ENCODE peak calls at places on chromosomes 12 and 14, in five cellular contexts. N, P, L, K and J are unnamed samples.

GRCh38 chr12:113222730-113223531 is 1.7 kb downstream of the TPCN1 start:
- DNase-seq in N (no peak), P (peak), L (no peak), K (no peak), J (peak)

GRCh38 chr12:3200032-3200617 is 122.9 kb downstream of the TSPAN9 start:
- DNase-seq in N (no peak), P (peak), L (peak), K (no peak), J (peak)

GRCh38 chr12:89140141-89140540 is 212.2 kb downstream of the DUSP6 start:
- DNase-seq in N (no peak), P (no peak), L (no peak), K (no peak), J (no peak)

GRCh38 chr12:84888861-84889260 is 23.7 kb downstream of the SLC6A15 start:
- DNase-seq in N (no peak), P (no peak), L (no peak), K (no peak), J (no peak)

GRCh38 chr14:61145903-61146411 is 135.2 kb downstream of the TMEM30B start:
- DNase-seq in N (no peak), P (peak), L (peak), K (no peak), J (no peak)

GRCh38 chr14:59265808-59266207 is 77.3 kb downstream of the DAAM1 start:
- DNase-seq in N (no peak), P (no peak), L (no peak), K (no peak), J (no peak)

GRCh38 chr12:105705765-105706164 is 375.3 kb downstream of the C12orf75 start:
- DNase-seq in N (peak), P (peak), L (peak), K (no peak), J (peak)

GRCh38 chr12:7994731-7995205 is 37.7 kb upstream of the FOXJ2 start:
- DNase-seq in N (no peak), P (peak), L (peak), K (no peak), J (peak)

GRCh38 chr12:111408116-111408440 is 2.4 kb downstream of the SH2B3 start:
- DNase-seq in N (no peak), P (no peak), L (no peak), K (no peak), J (no peak)

GRCh38 chr14:94401083-94401482 is 12.7 kb upstream of the SERPINA1 start:
- DNase-seq in N (no peak), P (peak), L (no peak), K (no peak), J (no peak)

GRCh38 chr12:92363295-92364146 is 217.9 kb upstream of the BTG1 start:
- DNase-seq in N (no peak), P (peak), L (no peak), K (peak), J (peak)

GRCh38 chr14:101442451-101442850 is 118.8 kb upstream of the DIO3 start:
- DNase-seq in N (no peak), P (no peak), L (no peak), K (no peak), J (no peak)

GRCh38 chr12:72271401-72271740 is 799 bp upstream of the TRHDE start:
- DNase-seq in N (no peak), P (no peak), L (peak), K (peak), J (peak)

GRCh38 chr12:94650143-94651056 is at the start of gene TMCC3:
- DNase-seq in N (no peak), P (peak), L (peak), K (peak), J (peak)

GRCh38 chr14:45150386-45150890 is 14.7 kb downstream of the FANCM start:
- DNase-seq in N (no peak), P (no peak), L (no peak), K (no peak), J (peak)

GRCh38 chr12:71686658-71687025 is 760 bp downstream of the TMEM19 start:
- DNase-seq in N (no peak), P (no peak), L (no peak), K (no peak), J (no peak)